ENCODE peak calls at places on chromosomes 1 and 21, in seven cellular contexts. E, G, F, R, U, T and O are unnamed samples.

GRCh38 chr1:206705187-206705586 is 20.5 kb downstream of the MAPKAPK2 start:
- DNase-seq in E (no peak), G (no peak), F (no peak), R (peak; percentile 61), U (peak; percentile 96), T (no peak), O (no peak)

GRCh38 chr21:45698493-45698947 is 55.0 kb downstream of the PCBP3 start:
- DNase-seq in E (no peak), G (peak; percentile 59), F (peak; percentile 48), R (peak; percentile 71), U (peak; percentile 94), T (no peak), O (no peak)

GRCh38 chr1:204335533-204335932 is 24.2 kb downstream of the PLEKHA6 start:
- DNase-seq in E (no peak), G (no peak), F (no peak), R (no peak), U (no peak), T (no peak), O (no peak)

GRCh38 chr1:162856260-162856659 is 4.7 kb downstream of the CCDC190 start:
- DNase-seq in E (no peak), G (no peak), F (no peak), R (peak; percentile 92), U (peak; percentile 94), T (no peak), O (no peak)

GRCh38 chr1:175146535-175147213 is 45.9 kb downstream of the KIAA0040 start:
- DNase-seq in E (no peak), G (peak; percentile 67), F (peak; percentile 63), R (peak; percentile 48), U (peak; percentile 68), T (peak; percentile 52), O (peak; percentile 66)

GRCh38 chr1:39919545-39919944 is 17.8 kb upstream of the MYCL start:
- DNase-seq in E (no peak), G (no peak), F (no peak), R (peak; percentile 83), U (peak; percentile 78), T (peak; percentile 48), O (peak; percentile 82)

GRCh38 chr1:40162791-40163441 is 1.7 kb downstream of the RLF start:
- DNase-seq in E (no peak), G (no peak), F (no peak), R (peak; percentile 58), U (peak; percentile 73), T (no peak), O (no peak)

GRCh38 chr1:33118274-33118673 is 37.3 kb downstream of the AZIN2 start:
- DNase-seq in E (no peak), G (no peak), F (no peak), R (no peak), U (no peak), T (no peak), O (no peak)

GRCh38 chr1:229842302-229843255 is 216.5 kb downstream of the URB2 start:
- DNase-seq in E (no peak), G (no peak), F (no peak), R (no peak), U (no peak), T (no peak), O (no peak)

GRCh38 chr1:54489627-54490240 is 58.3 kb upstream of the ACOT11 start:
- DNase-seq in E (no peak), G (no peak), F (no peak), R (no peak), U (no peak), T (no peak), O (no peak)

GRCh38 chr1:205962821-205963221 is 19.6 kb upstream of the SLC26A9 start:
- DNase-seq in E (no peak), G (no peak), F (no peak), R (no peak), U (peak; percentile 58), T (no peak), O (peak; percentile 39)

GRCh38 chr1:203999618-204000017 is 73.3 kb upstream of the SOX13 start:
- DNase-seq in E (no peak), G (no peak), F (no peak), R (no peak), U (no peak), T (no peak), O (no peak)

GRCh38 chr1:109828756-109829505 is 65.2 kb upstream of the EPS8L3 start:
- DNase-seq in E (no peak), G (no peak), F (no peak), R (peak; percentile 47), U (no peak), T (no peak), O (no peak)

GRCh38 chr1:39154553-39155361 is 49.7 kb upstream of the MACF1 start:
- DNase-seq in E (no peak), G (peak; percentile 26), F (peak; percentile 63), R (peak; percentile 77), U (peak; percentile 83), T (no peak), O (no peak)

GRCh38 chr1:7971024-7971423 is 9.5 kb downstream of the PARK7 start:
- DNase-seq in E (no peak), G (no peak), F (no peak), R (no peak), U (no peak), T (no peak), O (no peak)

GRCh38 chr1:169892819-169893644 is 664 bp downstream of the SCYL3 start:
- DNase-seq in E (peak; percentile 83), G (peak; percentile 39), F (peak; percentile 29), R (peak; percentile 21), U (peak; percentile 61), T (peak; percentile 47), O (peak; percentile 9)

GRCh38 chr21:45234906-45235305 is 52.8 kb downstream of the POFUT2 start:
- DNase-seq in E (no peak), G (no peak), F (no peak), R (no peak), U (no peak), T (no peak), O (no peak)

GRCh38 chr1:67312630-67313029 is 5.0 kb downstream of the IL12RB2 start:
- DNase-seq in E (no peak), G (no peak), F (no peak), R (no peak), U (no peak), T (no peak), O (no peak)

GRCh38 chr1:10730985-10731384 is 65.5 kb downstream of the CASZ1 start:
- DNase-seq in E (no peak), G (no peak), F (no peak), R (peak; percentile 95), U (peak; percentile 91), T (no peak), O (no peak)

GRCh38 chr1:111990026-111990877 is 784 bp upstream of the KCND3 start:
- DNase-seq in E (no peak), G (peak; percentile 49), F (no peak), R (no peak), U (peak; percentile 41), T (no peak), O (no peak)

GRCh38 chr1:8217011-8217711 is 100.8 kb upstream of the SLC45A1 start:
- DNase-seq in E (no peak), G (peak; percentile 46), F (no peak), R (no peak), U (peak; percentile 62), T (no peak), O (no peak)

GRCh38 chr1:186813420-186813819 is 15.3 kb upstream of the PLA2G4A start:
- DNase-seq in E (no peak), G (no peak), F (no peak), R (peak; percentile 63), U (peak; percentile 8), T (no peak), O (no peak)

DNA sequence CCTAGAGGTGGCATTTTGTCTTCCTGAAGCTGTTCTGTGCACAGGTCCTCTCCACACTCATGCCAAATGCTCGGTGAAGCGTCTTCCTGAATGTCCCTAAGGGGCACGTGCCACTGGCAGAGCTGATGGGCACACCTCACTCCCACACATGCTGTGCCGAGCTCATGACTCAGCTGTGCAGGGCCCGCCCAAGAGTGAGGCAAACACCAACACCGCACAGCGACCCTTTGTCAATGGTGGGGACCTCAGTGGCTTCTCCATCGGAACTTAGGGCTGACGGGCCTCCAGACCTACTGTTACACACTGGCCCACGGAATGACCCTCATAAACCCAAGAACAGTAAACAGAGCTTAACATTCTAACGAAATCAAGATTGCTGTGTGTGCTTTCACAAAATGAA is 89.2 kb downstream of the SIM2 start:
- DNase-seq in E (no peak), G (no peak), F (no peak), R (no peak), U (no peak), T (no peak), O (peak; percentile 93)
- H3K4me3 ChIP-seq in E (peak overlapping the region; percentile 17), G (no peak overlapping the region), F (no peak overlapping the region), R (no peak overlapping the region), U (no peak overlapping the region), T (no peak overlapping the region), O (peak overlapping the region; percentile 53)

GRCh38 chr1:216723274-216723780 is at the start of gene ESRRG:
- DNase-seq in E (no peak), G (peak; percentile 64), F (peak; percentile 56), R (peak; percentile 18), U (no peak), T (no peak), O (no peak)

GRCh38 chr1:216721878-216722277 is 1.4 kb downstream of the ESRRG start:
- DNase-seq in E (no peak), G (no peak), F (no peak), R (no peak), U (no peak), T (no peak), O (no peak)

GRCh38 chr1:216726435-216726834 is 3.2 kb upstream of the ESRRG start:
- DNase-seq in E (no peak), G (no peak), F (no peak), R (no peak), U (no peak), T (no peak), O (no peak)

GRCh38 chr1:216722841-216723240 is 388 bp downstream of the ESRRG start:
- DNase-seq in E (no peak), G (no peak), F (no peak), R (no peak), U (no peak), T (no peak), O (no peak)
- H3K4me3 ChIP-seq in E (peak overlapping the region; percentile 38), G (peak overlapping the region; percentile 65), F (peak overlapping the region; percentile 57), R (no peak overlapping the region), U (no peak overlapping the region), T (no peak overlapping the region), O (no peak overlapping the region)

GRCh38 chr1:219173758-219174671 is at the start of gene LYPLAL1:
- DNase-seq in E (peak; percentile 89), G (peak; percentile 90), F (peak; percentile 89), R (peak; percentile 73), U (peak; percentile 95), T (peak; percentile 82), O (peak; percentile 92)
- H3K4me3 ChIP-seq in E (peak within 1 kb of the TSS; percentile 65), G (peak within 1 kb of the TSS; percentile 76), F (peak within 1 kb of the TSS; percentile 79), R (peak within 1 kb of the TSS; percentile 77), U (peak within 1 kb of the TSS; percentile 86), T (peak within 1 kb of the TSS; percentile 42), O (peak within 1 kb of the TSS; percentile 93)

GRCh38 chr1:41806472-41807155 is 112.1 kb downstream of the HIVEP3 start:
- DNase-seq in E (no peak), G (no peak), F (no peak), R (no peak), U (no peak), T (peak; percentile 58), O (peak; percentile 54)

GRCh38 chr1:41804176-41804575 is 114.5 kb downstream of the HIVEP3 start:
- DNase-seq in E (no peak), G (no peak), F (no peak), R (no peak), U (no peak), T (no peak), O (peak; percentile 35)

GRCh38 chr1:41802532-41803501 is 115.9 kb downstream of the HIVEP3 start:
- DNase-seq in E (no peak), G (peak; percentile 68), F (peak; percentile 53), R (peak; percentile 72), U (peak; percentile 22), T (peak; percentile 64), O (peak; percentile 93)

GRCh38 chr1:41805771-41806471 is 112.8 kb downstream of the HIVEP3 start:
- DNase-seq in E (no peak), G (no peak), F (no peak), R (no peak), U (no peak), T (peak; percentile 63), O (no peak)

GRCh38 chr1:41803656-41804055 is 115.1 kb downstream of the HIVEP3 start:
- DNase-seq in E (no peak), G (no peak), F (no peak), R (peak; percentile 59), U (no peak), T (no peak), O (peak; percentile 30)
- H3K4me3 ChIP-seq in E (no peak overlapping the region), G (no peak overlapping the region), F (no peak overlapping the region), R (no peak overlapping the region), U (no peak overlapping the region), T (no peak overlapping the region), O (no peak overlapping the region)